ENCODE peak calls at places on chromosomes 16 and 17, in five cellular contexts. S is tibial artery, Z is adrenal gland, P is AG04450, T is RWPE1. J is an unnamed sample.

GRCh38 chr16:64416232-64417010 is 705.4 kb downstream of the CDH11 start:
- DNase-seq in P (no peak), T (no peak), S (no peak), Z (no peak), J (no peak)

GRCh38 chr17:30495586-30495985 is 18.4 kb downstream of the GOSR1 start:
- DNase-seq in S (no peak), P (no peak), T (no peak), Z (no peak), J (no peak)

GRCh38 chr17:73506470-73507435 is 137.5 kb downstream of the SDK2 start:
- DNase-seq in T (no peak), Z (no peak), P (no peak), S (no peak), J (no peak)

GRCh38 chr17:80428796-80429195 is 13.8 kb downstream of the ENDOV start:
- DNase-seq in P (no peak), T (no peak), Z (no peak), S (peak; percentile 24), J (no peak)

GRCh38 chr17:9240659-9241370 is 219.5 kb downstream of the NTN1 start:
- DNase-seq in Z (peak; percentile 76), T (no peak), P (no peak), S (peak; percentile 96), J (peak; percentile 39)

GRCh38 chr16:51151435-51151950 is 423 bp upstream of the SALL1 start:
- DNase-seq in P (no peak), T (no peak), S (no peak), Z (no peak), J (peak; percentile 72)

GRCh38 chr16:49690778-49691177 is 165.1 kb downstream of the ZNF423 start:
- DNase-seq in T (no peak), S (no peak), P (no peak), Z (no peak), J (no peak)

GRCh38 chr16:74999208-74999682 is 421 bp downstream of the ZNRF1 start:
- DNase-seq in P (no peak), Z (peak; percentile 45), T (peak; percentile 33), S (peak; percentile 71), J (peak; percentile 20)

GRCh38 chr17:7820231-7820630 is 13.8 kb upstream of the KDM6B start:
- DNase-seq in S (no peak), T (no peak), Z (no peak), P (no peak), J (no peak)

GRCh38 chr17:74945543-74945942 is 9.8 kb downstream of the OTOP3 start:
- DNase-seq in T (no peak), Z (no peak), P (no peak), S (no peak), J (no peak)
- TF ChIP-seq CTCF in T (no peak), Z (no peak), P (no peak), S (no peak), J (no peak)

DNA sequence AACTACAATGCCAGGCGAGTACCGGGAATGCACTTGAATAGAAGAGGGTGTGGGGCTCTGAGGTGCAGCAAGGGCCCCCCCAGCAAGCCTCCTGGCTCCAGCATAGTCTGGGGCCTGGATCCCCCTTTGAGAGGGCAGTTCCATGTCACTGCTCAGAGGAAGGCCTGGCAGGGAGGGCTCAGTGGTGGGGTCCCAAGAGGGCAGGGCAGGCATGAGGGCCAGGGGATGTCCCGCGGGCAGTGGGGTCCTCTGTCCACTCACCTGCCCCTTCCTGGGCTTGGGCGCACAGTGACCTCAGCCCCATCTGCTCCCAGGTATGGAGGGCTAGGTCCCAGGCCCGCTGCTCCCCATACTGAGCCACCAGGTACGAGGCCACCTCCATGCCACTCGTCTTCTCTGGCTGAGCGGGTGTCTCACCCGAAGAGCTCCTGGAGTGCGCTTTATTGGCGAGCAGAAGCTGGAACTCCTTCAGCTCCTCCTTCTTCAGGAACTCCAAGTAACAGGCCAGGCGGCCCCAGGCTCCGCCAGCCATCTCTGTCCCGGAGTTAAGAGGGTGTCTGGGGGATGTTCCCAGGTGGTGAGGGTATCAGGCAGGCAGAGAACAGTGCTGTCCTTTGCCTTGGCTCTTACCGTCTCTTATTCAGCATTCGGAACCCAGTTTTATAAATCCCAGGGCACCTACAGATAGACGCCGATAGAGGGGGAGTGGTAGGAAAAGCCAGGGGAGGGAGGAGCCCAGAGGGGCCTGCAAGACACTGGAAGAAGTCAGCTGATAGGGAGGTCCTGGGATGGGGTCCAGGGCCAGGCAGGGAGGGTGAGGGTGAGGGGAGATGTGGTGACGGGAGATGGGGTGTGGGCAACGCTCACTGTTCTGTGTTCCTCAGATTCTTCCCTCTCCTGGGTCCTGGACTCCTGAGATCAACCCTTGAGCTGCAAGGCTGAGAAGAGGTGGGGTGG is 605 bp downstream of the NLRP1 start:
- DNase-seq in Z (no peak), S (peak; percentile 72), P (no peak), T (no peak), J (no peak)
- TF ChIP-seq CTCF in Z (no peak), S (peak; percentile 17), P (peak; percentile 14), T (no peak), J (no peak)

GRCh38 chr17:44977740-44978584 is 9.9 kb upstream of the C1QL1 start:
- DNase-seq in T (no peak), P (no peak), S (no peak), Z (no peak), J (no peak)
- TF ChIP-seq CTCF in T (no peak), P (no peak), S (no peak), Z (no peak), J (no peak)

GRCh38 chr17:21095735-21096134 is 31.0 kb upstream of the DHRS7B start:
- DNase-seq in S (no peak), Z (no peak), T (no peak), P (no peak), J (no peak)
- TF ChIP-seq CTCF in S (no peak), Z (no peak), T (no peak), P (no peak), J (no peak)

GRCh38 chr16:13392341-13392740 is 490.9 kb downstream of the SHISA9 start:
- DNase-seq in Z (no peak), S (no peak), T (no peak), P (no peak), J (no peak)
- TF ChIP-seq CTCF in Z (no peak), S (no peak), T (no peak), P (no peak), J (no peak)

GRCh38 chr17:71963341-71963740 is 157.5 kb upstream of the SOX9 start:
- DNase-seq in P (no peak), S (no peak), Z (no peak), T (no peak), J (no peak)
- TF ChIP-seq CTCF in P (no peak), S (no peak), Z (no peak), T (no peak), J (no peak)

DNA sequence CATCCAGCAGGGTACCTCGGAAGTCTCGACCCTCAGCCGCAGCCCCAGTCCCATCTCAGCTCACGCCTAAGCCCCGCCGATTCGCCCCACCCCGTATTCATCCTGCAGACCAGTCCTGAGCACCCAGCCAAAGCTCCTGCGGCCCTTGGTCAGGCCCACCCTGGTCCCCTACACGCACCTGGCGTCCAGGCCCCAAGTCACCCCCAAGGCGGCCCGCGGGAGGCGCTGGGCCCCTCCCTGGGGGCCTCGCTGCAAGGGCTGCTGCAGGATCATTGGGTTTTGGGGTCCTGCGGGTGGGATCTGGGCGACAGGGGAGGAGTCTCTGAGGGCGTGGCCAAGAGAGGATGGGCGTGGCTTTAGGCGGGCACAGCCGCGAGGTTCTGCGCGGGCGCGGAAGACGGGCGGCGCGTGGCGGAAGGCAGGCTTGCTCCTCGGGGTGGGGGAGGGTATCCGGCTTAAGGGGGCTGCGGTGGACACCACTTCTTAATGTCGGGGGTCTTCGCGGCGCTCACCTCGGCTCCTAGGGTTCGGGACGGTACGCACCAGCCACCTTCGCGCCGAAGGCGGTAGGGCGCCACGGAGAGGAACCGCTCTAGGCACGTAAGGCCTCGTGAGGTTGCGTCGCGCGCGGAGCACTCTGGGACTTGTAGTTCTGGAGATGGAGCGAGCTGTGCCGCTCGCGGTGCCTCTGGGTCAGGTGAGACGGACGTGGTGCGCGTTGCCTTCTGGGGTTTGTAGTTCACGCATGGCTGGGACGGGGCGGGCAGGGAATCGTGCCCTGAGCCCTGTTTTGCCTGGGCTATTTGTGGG is at the start of the genes HCFC1R1 and THOC6:
- DNase-seq in S (peak; percentile 99), Z (peak; percentile 98), P (peak; percentile 91), T (peak; percentile 75), J (peak; percentile 86)
- TF ChIP-seq CTCF in S (no peak), Z (no peak), P (no peak), T (no peak), J (no peak)

GRCh38 chr16:4616047-4616811 is 1.5 kb upstream of the UBALD1 start:
- DNase-seq in Z (peak; percentile 100), T (peak; percentile 97), P (peak; percentile 99), S (peak; percentile 100), J (peak; percentile 95)
- TF ChIP-seq CTCF in Z (peak; percentile 13), T (peak; percentile 24), P (peak; percentile 39), S (no peak), J (peak; percentile 58)

J was measured in progenitor cell of endocrine pancreas.